ENCODE peak calls at places on chromosomes 1 and 21, in four cellular contexts. X is stimulated activated CD8-positive, alpha-beta memory T cell treated with anti-CD3 and anti-CD28 coated beads, Interleukin-2, amount 100 ng/mL, for 1 hour; U is HS-27A; J is psoas muscle. N is an unnamed sample.

GRCh38 chr1:21117159-21117953 is 59.3 kb downstream of the EIF4G3 start:
- DNase-seq in U (no peak), X (no peak), J (no peak), N (no peak)

GRCh38 chr1:227789042-227789880 is 26.2 kb upstream of the PRSS38 start:
- DNase-seq in J (no peak), X (no peak), U (no peak), N (peak)

GRCh38 chr1:211328866-211329265 is 2.2 kb downstream of the TRAF5 start:
- DNase-seq in U (no peak), J (no peak), X (no peak), N (no peak)

GRCh38 chr1:56910441-56910985 is 55.3 kb downstream of the C8B start:
- DNase-seq in J (no peak), U (no peak), X (no peak), N (no peak)

GRCh38 chr1:8408151-8408839 is 90.4 kb downstream of the SLC45A1 start:
- DNase-seq in J (peak), U (no peak), X (no peak), N (peak)

GRCh38 chr21:37079211-37079824 is 6.3 kb downstream of the TTC3 start:
- DNase-seq in J (no peak), X (no peak), U (no peak), N (no peak)

GRCh38 chr1:51517361-51518032 is 1.6 kb downstream of the EPS15 start:
- DNase-seq in J (no peak), U (no peak), X (no peak), N (no peak)

GRCh38 chr1:15245593-15246325 is 1.3 kb upstream of the FHAD1 start:
- DNase-seq in U (no peak), X (no peak), J (no peak), N (peak)

GRCh38 chr1:84853743-84854721 is 39.0 kb downstream of the LPAR3 start:
- DNase-seq in U (peak), X (no peak), J (no peak), N (no peak)

GRCh38 chr1:30085814-30086770 is 637.3 kb downstream of the MATN1 start:
- DNase-seq in U (no peak), J (peak), X (no peak), N (no peak)

GRCh38 chr1:175862418-175862817 is 119.0 kb upstream of the TNR start:
- DNase-seq in J (no peak), U (no peak), X (no peak), N (no peak)

GRCh38 chr1:4699724-4700301 is 45.4 kb downstream of the AJAP1 start:
- DNase-seq in X (no peak), U (no peak), J (no peak), N (no peak)

GRCh38 chr1:201570886-201571624 is 32.1 kb downstream of the NAV1 start:
- DNase-seq in X (no peak), J (no peak), U (no peak), N (no peak)

GRCh38 chr1:239308701-239309333 is 77.6 kb upstream of the CHRM3 start:
- DNase-seq in U (peak), X (no peak), J (no peak), N (no peak)

GRCh38 chr21:41167348-41168342 is at the start of gene BACE2:
- DNase-seq in J (peak), U (no peak), X (peak), N (peak)

GRCh38 chr1:24085546-24085945 is 26.4 kb downstream of the MYOM3 start:
- DNase-seq in U (no peak), X (no peak), J (no peak), N (no peak)

GRCh38 chr1:205519541-205520131 is 15.2 kb downstream of the CDK18 start:
- DNase-seq in J (no peak), X (no peak), U (no peak), N (no peak)

GRCh38 chr21:45367402-45368351 is 37.3 kb upstream of the COL18A1 start:
- DNase-seq in U (no peak), X (no peak), J (no peak), N (no peak)

GRCh38 chr1:235079443-235079967 is 49.1 kb downstream of the TOMM20 start:
- DNase-seq in J (peak), U (no peak), X (no peak), N (no peak)

GRCh38 chr1:226248091-226248490 is 24.6 kb downstream of the MIXL1 start:
- DNase-seq in U (no peak), X (no peak), J (no peak), N (no peak)

GRCh38 chr1:47229031-47229831 is 2.8 kb downstream of the TAL1 start:
- DNase-seq in X (no peak), J (no peak), U (no peak), N (no peak)

GRCh38 chr1:44417351-44418021 is 12.4 kb downstream of the RNF220 start:
- DNase-seq in U (no peak), X (no peak), J (no peak), N (no peak)

GRCh38 chr1:158116311-158116710 is 64.4 kb upstream of the CD1D start:
- DNase-seq in U (no peak), J (no peak), X (no peak), N (no peak)

GRCh38 chr21:36246080-36246631 is 73.8 kb upstream of the MORC3 start:
- DNase-seq in U (no peak), J (no peak), X (no peak), N (no peak)

GRCh38 chr1:12480748-12481362 is 137.2 kb downstream of the DHRS3 start:
- DNase-seq in J (no peak), U (peak), X (no peak), N (no peak)

GRCh38 chr1:204977327-204977726 is 65.7 kb upstream of the CNTN2 start:
- DNase-seq in X (no peak), J (no peak), U (no peak), N (no peak)

GRCh38 chr1:101247404-101248287 is 10.8 kb downstream of the S1PR1 start:
- DNase-seq in X (no peak), J (no peak), U (no peak), N (no peak)

GRCh38 chr21:46655230-46655629 is 19.8 kb downstream of the PRMT2 start:
- DNase-seq in U (no peak), J (no peak), X (no peak), N (no peak)

GRCh38 chr1:10795305-10796021 is 983 bp downstream of the CASZ1 start:
- DNase-seq in U (no peak), J (no peak), X (no peak), N (no peak)

GRCh38 chr1:21937372-21938121 is 437 bp upstream of the HSPG2 start:
- DNase-seq in U (no peak), J (peak), X (peak), N (no peak)

GRCh38 chr21:14403681-14404318 is 20.9 kb upstream of the HSPA13 start:
- DNase-seq in X (no peak), J (no peak), U (no peak), N (no peak)

GRCh38 chr21:45572231-45572630 is 30.0 kb upstream of the SLC19A1 start:
- DNase-seq in U (no peak), J (no peak), X (no peak), N (no peak)

GRCh38 chr1:200075938-200076546 is 48.5 kb downstream of the NR5A2 start:
- DNase-seq in X (no peak), J (no peak), U (peak), N (no peak)

GRCh38 chr1:214506972-214507431 is 44.4 kb downstream of the PTPN14 start:
- DNase-seq in J (no peak), U (no peak), X (no peak), N (no peak)

GRCh38 chr1:212119863-212120262 is 84.3 kb downstream of the DTL start:
- DNase-seq in X (no peak), U (no peak), J (no peak), N (no peak)

GRCh38 chr1:165827199-165828102 is at the start of gene UCK2:
- DNase-seq in J (peak), U (no peak), X (peak), N (peak)

GRCh38 chr1:3133671-3134070 is 64.7 kb downstream of the PRDM16 start:
- DNase-seq in J (no peak), X (no peak), U (no peak), N (no peak)

N was measured in right atrium auricular region.